ENCODE peak calls at places on chromosomes 7 and 10, in seven cellular contexts. One of them, this sample, is unnamed.

GRCh38 chr10:14466256-14466655 is 135.5 kb upstream of the FRMD4A start:
- DNase-seq in activated naive CD8-positive, alpha-beta T cell treated with anti-CD3 and anti-CD28 coated beads, Interleukin-2, amount 50 U/mL, for 24 hours: no peak
- DNase-seq in stimulated activated CD4-positive, alpha-beta T cell treated with anti-CD3 and anti-CD28 coated beads, Interleukin-1b, Interleukin-23, amount 100 ng/mL, for 24 hours: no peak
- DNase-seq in GM13976: no peak
- DNase-seq in cardiac septum: no peak
- DNase-seq in iris pigment epithelial cell: no peak
- DNase-seq in HS-5: no peak
- DNase-seq in this sample: peak

GRCh38 chr10:110425684-110426293 is 71.9 kb upstream of the DUSP5 start:
- DNase-seq in HS-5: peak
- DNase-seq in stimulated activated CD4-positive, alpha-beta T cell treated with anti-CD3 and anti-CD28 coated beads, Interleukin-1b, Interleukin-23, amount 100 ng/mL, for 24 hours: no peak
- DNase-seq in iris pigment epithelial cell: peak
- DNase-seq in activated naive CD8-positive, alpha-beta T cell treated with anti-CD3 and anti-CD28 coated beads, Interleukin-2, amount 50 U/mL, for 24 hours: peak
- DNase-seq in cardiac septum: no peak
- DNase-seq in GM13976: peak
- DNase-seq in this sample: peak

GRCh38 chr10:51843966-51844365 is 144.6 kb upstream of the CSTF2T start:
- DNase-seq in GM13976: no peak
- DNase-seq in activated naive CD8-positive, alpha-beta T cell treated with anti-CD3 and anti-CD28 coated beads, Interleukin-2, amount 50 U/mL, for 24 hours: no peak
- DNase-seq in HS-5: no peak
- DNase-seq in iris pigment epithelial cell: no peak
- DNase-seq in cardiac septum: no peak
- DNase-seq in stimulated activated CD4-positive, alpha-beta T cell treated with anti-CD3 and anti-CD28 coated beads, Interleukin-1b, Interleukin-23, amount 100 ng/mL, for 24 hours: no peak
- DNase-seq in this sample: no peak

GRCh38 chr10:116741391-116742351 is 695 bp downstream of the HSPA12A start:
- DNase-seq in HS-5: no peak
- DNase-seq in GM13976: no peak
- DNase-seq in stimulated activated CD4-positive, alpha-beta T cell treated with anti-CD3 and anti-CD28 coated beads, Interleukin-1b, Interleukin-23, amount 100 ng/mL, for 24 hours: no peak
- DNase-seq in cardiac septum: no peak
- DNase-seq in activated naive CD8-positive, alpha-beta T cell treated with anti-CD3 and anti-CD28 coated beads, Interleukin-2, amount 50 U/mL, for 24 hours: no peak
- DNase-seq in iris pigment epithelial cell: no peak
- DNase-seq in this sample: peak

GRCh38 chr7:151119055-151119415 is 32.8 kb downstream of the AGAP3 start:
- DNase-seq in iris pigment epithelial cell: no peak
- DNase-seq in stimulated activated CD4-positive, alpha-beta T cell treated with anti-CD3 and anti-CD28 coated beads, Interleukin-1b, Interleukin-23, amount 100 ng/mL, for 24 hours: no peak
- DNase-seq in HS-5: no peak
- DNase-seq in GM13976: no peak
- DNase-seq in cardiac septum: no peak
- DNase-seq in activated naive CD8-positive, alpha-beta T cell treated with anti-CD3 and anti-CD28 coated beads, Interleukin-2, amount 50 U/mL, for 24 hours: no peak
- DNase-seq in this sample: no peak

GRCh38 chr7:151246161-151247015 is 2.1 kb downstream of the SMARCD3 start:
- DNase-seq in stimulated activated CD4-positive, alpha-beta T cell treated with anti-CD3 and anti-CD28 coated beads, Interleukin-1b, Interleukin-23, amount 100 ng/mL, for 24 hours: no peak
- DNase-seq in GM13976: no peak
- DNase-seq in iris pigment epithelial cell: no peak
- DNase-seq in cardiac septum: no peak
- DNase-seq in activated naive CD8-positive, alpha-beta T cell treated with anti-CD3 and anti-CD28 coated beads, Interleukin-2, amount 50 U/mL, for 24 hours: no peak
- DNase-seq in HS-5: no peak
- DNase-seq in this sample: peak

GRCh38 chr7:47338031-47338430 is 243.9 kb downstream of the TNS3 start:
- DNase-seq in activated naive CD8-positive, alpha-beta T cell treated with anti-CD3 and anti-CD28 coated beads, Interleukin-2, amount 50 U/mL, for 24 hours: no peak
- DNase-seq in GM13976: no peak
- DNase-seq in stimulated activated CD4-positive, alpha-beta T cell treated with anti-CD3 and anti-CD28 coated beads, Interleukin-1b, Interleukin-23, amount 100 ng/mL, for 24 hours: no peak
- DNase-seq in iris pigment epithelial cell: no peak
- DNase-seq in cardiac septum: no peak
- DNase-seq in HS-5: no peak
- DNase-seq in this sample: no peak

GRCh38 chr7:124033093-124033806 is 383 bp upstream of the TMEM229A start:
- DNase-seq in GM13976: peak
- DNase-seq in HS-5: no peak
- DNase-seq in activated naive CD8-positive, alpha-beta T cell treated with anti-CD3 and anti-CD28 coated beads, Interleukin-2, amount 50 U/mL, for 24 hours: peak
- DNase-seq in cardiac septum: peak
- DNase-seq in iris pigment epithelial cell: no peak
- DNase-seq in stimulated activated CD4-positive, alpha-beta T cell treated with anti-CD3 and anti-CD28 coated beads, Interleukin-1b, Interleukin-23, amount 100 ng/mL, for 24 hours: no peak
- DNase-seq in this sample: peak

GRCh38 chr7:117347962-117348672 is 25.3 kb upstream of the WNT2 start:
- DNase-seq in cardiac septum: no peak
- DNase-seq in HS-5: no peak
- DNase-seq in GM13976: no peak
- DNase-seq in activated naive CD8-positive, alpha-beta T cell treated with anti-CD3 and anti-CD28 coated beads, Interleukin-2, amount 50 U/mL, for 24 hours: no peak
- DNase-seq in stimulated activated CD4-positive, alpha-beta T cell treated with anti-CD3 and anti-CD28 coated beads, Interleukin-1b, Interleukin-23, amount 100 ng/mL, for 24 hours: no peak
- DNase-seq in iris pigment epithelial cell: no peak
- DNase-seq in this sample: no peak

GRCh38 chr7:96314402-96315108 is 7.3 kb downstream of the SLC25A13 start:
- DNase-seq in activated naive CD8-positive, alpha-beta T cell treated with anti-CD3 and anti-CD28 coated beads, Interleukin-2, amount 50 U/mL, for 24 hours: no peak
- DNase-seq in HS-5: no peak
- DNase-seq in stimulated activated CD4-positive, alpha-beta T cell treated with anti-CD3 and anti-CD28 coated beads, Interleukin-1b, Interleukin-23, amount 100 ng/mL, for 24 hours: no peak
- DNase-seq in iris pigment epithelial cell: peak
- DNase-seq in GM13976: no peak
- DNase-seq in cardiac septum: no peak
- DNase-seq in this sample: no peak

GRCh38 chr7:33773053-33773452 is 132.3 kb upstream of the BMPER start:
- DNase-seq in stimulated activated CD4-positive, alpha-beta T cell treated with anti-CD3 and anti-CD28 coated beads, Interleukin-1b, Interleukin-23, amount 100 ng/mL, for 24 hours: no peak
- DNase-seq in activated naive CD8-positive, alpha-beta T cell treated with anti-CD3 and anti-CD28 coated beads, Interleukin-2, amount 50 U/mL, for 24 hours: no peak
- DNase-seq in HS-5: peak
- DNase-seq in iris pigment epithelial cell: no peak
- DNase-seq in GM13976: no peak
- DNase-seq in cardiac septum: no peak
- DNase-seq in this sample: peak

GRCh38 chr10:31290386-31290785 is 28.6 kb upstream of the ZEB1 start:
- DNase-seq in iris pigment epithelial cell: no peak
- DNase-seq in activated naive CD8-positive, alpha-beta T cell treated with anti-CD3 and anti-CD28 coated beads, Interleukin-2, amount 50 U/mL, for 24 hours: no peak
- DNase-seq in HS-5: no peak
- DNase-seq in GM13976: no peak
- DNase-seq in stimulated activated CD4-positive, alpha-beta T cell treated with anti-CD3 and anti-CD28 coated beads, Interleukin-1b, Interleukin-23, amount 100 ng/mL, for 24 hours: no peak
- DNase-seq in cardiac septum: no peak
- DNase-seq in this sample: no peak

GRCh38 chr7:20577362-20578069 is 38.0 kb upstream of the ABCB5 start:
- DNase-seq in stimulated activated CD4-positive, alpha-beta T cell treated with anti-CD3 and anti-CD28 coated beads, Interleukin-1b, Interleukin-23, amount 100 ng/mL, for 24 hours: no peak
- DNase-seq in HS-5: no peak
- DNase-seq in GM13976: no peak
- DNase-seq in iris pigment epithelial cell: peak
- DNase-seq in cardiac septum: no peak
- DNase-seq in activated naive CD8-positive, alpha-beta T cell treated with anti-CD3 and anti-CD28 coated beads, Interleukin-2, amount 50 U/mL, for 24 hours: no peak
- DNase-seq in this sample: no peak

GRCh38 chr7:128919881-128920789 is 9.6 kb upstream of the KCP start:
- DNase-seq in activated naive CD8-positive, alpha-beta T cell treated with anti-CD3 and anti-CD28 coated beads, Interleukin-2, amount 50 U/mL, for 24 hours: no peak
- DNase-seq in HS-5: no peak
- DNase-seq in cardiac septum: peak
- DNase-seq in iris pigment epithelial cell: no peak
- DNase-seq in stimulated activated CD4-positive, alpha-beta T cell treated with anti-CD3 and anti-CD28 coated beads, Interleukin-1b, Interleukin-23, amount 100 ng/mL, for 24 hours: no peak
- DNase-seq in GM13976: peak
- DNase-seq in this sample: no peak

GRCh38 chr10:110827410-110827809 is 44.3 kb upstream of the PDCD4 start:
- DNase-seq in HS-5: no peak
- DNase-seq in stimulated activated CD4-positive, alpha-beta T cell treated with anti-CD3 and anti-CD28 coated beads, Interleukin-1b, Interleukin-23, amount 100 ng/mL, for 24 hours: no peak
- DNase-seq in GM13976: no peak
- DNase-seq in activated naive CD8-positive, alpha-beta T cell treated with anti-CD3 and anti-CD28 coated beads, Interleukin-2, amount 50 U/mL, for 24 hours: no peak
- DNase-seq in cardiac septum: no peak
- DNase-seq in iris pigment epithelial cell: peak
- DNase-seq in this sample: peak

GRCh38 chr7:50142421-50143113 is 49.5 kb upstream of the ZPBP start:
- DNase-seq in stimulated activated CD4-positive, alpha-beta T cell treated with anti-CD3 and anti-CD28 coated beads, Interleukin-1b, Interleukin-23, amount 100 ng/mL, for 24 hours: no peak
- DNase-seq in iris pigment epithelial cell: peak
- DNase-seq in cardiac septum: no peak
- DNase-seq in activated naive CD8-positive, alpha-beta T cell treated with anti-CD3 and anti-CD28 coated beads, Interleukin-2, amount 50 U/mL, for 24 hours: no peak
- DNase-seq in HS-5: no peak
- DNase-seq in GM13976: peak
- DNase-seq in this sample: peak

GRCh38 chr10:89705466-89705865 is 4.1 kb downstream of the KIF20B start:
- DNase-seq in HS-5: no peak
- DNase-seq in GM13976: no peak
- DNase-seq in iris pigment epithelial cell: no peak
- DNase-seq in stimulated activated CD4-positive, alpha-beta T cell treated with anti-CD3 and anti-CD28 coated beads, Interleukin-1b, Interleukin-23, amount 100 ng/mL, for 24 hours: no peak
- DNase-seq in cardiac septum: no peak
- DNase-seq in activated naive CD8-positive, alpha-beta T cell treated with anti-CD3 and anti-CD28 coated beads, Interleukin-2, amount 50 U/mL, for 24 hours: no peak
- DNase-seq in this sample: no peak

GRCh38 chr10:131660427-131660826 is 240.4 kb upstream of the PPP2R2D start:
- DNase-seq in cardiac septum: peak
- DNase-seq in iris pigment epithelial cell: no peak
- DNase-seq in GM13976: no peak
- DNase-seq in stimulated activated CD4-positive, alpha-beta T cell treated with anti-CD3 and anti-CD28 coated beads, Interleukin-1b, Interleukin-23, amount 100 ng/mL, for 24 hours: no peak
- DNase-seq in HS-5: no peak
- DNase-seq in activated naive CD8-positive, alpha-beta T cell treated with anti-CD3 and anti-CD28 coated beads, Interleukin-2, amount 50 U/mL, for 24 hours: no peak
- DNase-seq in this sample: no peak

GRCh38 chr7:17020250-17020649 is 138.5 kb upstream of the AGR3 start:
- DNase-seq in cardiac septum: no peak
- DNase-seq in activated naive CD8-positive, alpha-beta T cell treated with anti-CD3 and anti-CD28 coated beads, Interleukin-2, amount 50 U/mL, for 24 hours: no peak
- DNase-seq in GM13976: no peak
- DNase-seq in stimulated activated CD4-positive, alpha-beta T cell treated with anti-CD3 and anti-CD28 coated beads, Interleukin-1b, Interleukin-23, amount 100 ng/mL, for 24 hours: no peak
- DNase-seq in iris pigment epithelial cell: no peak
- DNase-seq in HS-5: no peak
- DNase-seq in this sample: no peak